ENCODE peak calls at places on chromosomes 12 and 14, in ten cellular contexts. C, L, M, R, O, W, B, E, N and Y are unnamed samples.
A peak's percentile ranks its signal among the peaks of the same experiment; 100 is the strongest.

GRCh38 chr14:58829594-58829993 is 191.8 kb downstream of the DACT1 start:
- DNase-seq in N (no peak), W (no peak), O (no peak), E (no peak), L (no peak), C (no peak), M (peak; percentile 29), B (no peak), R (no peak), Y (no peak)

GRCh38 chr14:84520711-84521338 is 1009.1 kb upstream of the FLRT2 start:
- DNase-seq in C (no peak), B (no peak), N (no peak), L (no peak), O (no peak), E (no peak), W (no peak), R (no peak), M (peak; percentile 6), Y (no peak)

GRCh38 chr12:107610030-107610859 is 75.4 kb upstream of the PWP1 start:
- DNase-seq in C (peak; percentile 41), M (peak; percentile 57), R (no peak), E (peak; percentile 26), L (peak; percentile 58), B (peak; percentile 48), N (no peak), O (peak; percentile 85), W (peak; percentile 29), Y (peak; percentile 74)

GRCh38 chr12:45130881-45131281 is 80.0 kb upstream of the DBX2 start:
- DNase-seq in N (peak; percentile 8), B (peak; percentile 86), L (peak; percentile 70), W (peak; percentile 71), O (peak; percentile 70), E (peak; percentile 4), R (no peak), C (peak; percentile 44), M (peak; percentile 77), Y (peak; percentile 77)

GRCh38 chr14:51147183-51147582 is 52.3 kb upstream of the TRIM9 start:
- DNase-seq in M (peak; percentile 16), N (no peak), E (no peak), O (no peak), L (peak; percentile 6), C (no peak), B (no peak), W (no peak), R (no peak), Y (no peak)

GRCh38 chr14:102928412-102929348 is 6.2 kb downstream of the AMN start:
- DNase-seq in M (no peak), B (peak; percentile 51), N (no peak), R (peak; percentile 33), E (no peak), C (no peak), L (peak; percentile 54), O (peak; percentile 88), W (peak; percentile 24), Y (peak; percentile 91)

GRCh38 chr12:118430516-118430915 is 54.2 kb downstream of the SUDS3 start:
- DNase-seq in N (no peak), R (no peak), L (peak; percentile 47), B (no peak), C (no peak), M (no peak), E (no peak), O (no peak), W (no peak), Y (no peak)

GRCh38 chr12:2900642-2901041 is 10.0 kb downstream of the TULP3 start:
- DNase-seq in N (no peak), W (no peak), O (no peak), C (no peak), R (no peak), B (no peak), E (no peak), M (no peak), L (no peak), Y (no peak)

GRCh38 chr14:51593397-51593796 is 58.3 kb upstream of the FRMD6 start:
- DNase-seq in B (peak; percentile 30), M (no peak), L (peak; percentile 46), W (no peak), O (no peak), E (peak; percentile 45), R (no peak), C (no peak), N (no peak), Y (no peak)

GRCh38 chr12:51183816-51184215 is 10.9 kb upstream of the TFCP2 start:
- DNase-seq in O (no peak), L (no peak), M (peak; percentile 13), W (no peak), B (no peak), R (no peak), N (no peak), C (no peak), E (no peak), Y (no peak)

GRCh38 chr14:62778847-62779246 is 266.4 kb downstream of the KCNH5 start:
- DNase-seq in M (peak; percentile 3), W (no peak), O (no peak), E (no peak), C (no peak), B (no peak), R (no peak), N (no peak), L (no peak), Y (no peak)

GRCh38 chr12:126908765-126909142 is 1358.2 kb upstream of the TMEM132C start:
- DNase-seq in L (no peak), M (no peak), C (no peak), B (no peak), N (no peak), E (no peak), W (no peak), O (no peak), R (no peak), Y (no peak)

GRCh38 chr14:103755060-103755459 is 39.5 kb downstream of the ZFYVE21 start:
- DNase-seq in B (no peak), O (no peak), L (no peak), C (no peak), N (no peak), R (no peak), M (no peak), E (no peak), W (peak; percentile 37), Y (no peak)

GRCh38 chr12:242496-242895 is 20.1 kb downstream of the SLC6A13 start:
- DNase-seq in B (no peak), C (no peak), E (no peak), R (no peak), W (no peak), O (no peak), M (no peak), L (no peak), N (no peak), Y (no peak)

GRCh38 chr12:97716356-97716755 is 253.8 kb downstream of the RMST start:
- DNase-seq in O (peak; percentile 40), M (peak; percentile 1), W (no peak), N (no peak), B (peak; percentile 21), L (peak; percentile 1), C (no peak), R (no peak), E (no peak), Y (peak; percentile 48)

GRCh38 chr12:11785722-11786121 is 136.2 kb downstream of the ETV6 start:
- DNase-seq in L (no peak), W (no peak), M (no peak), E (no peak), R (no peak), B (no peak), C (no peak), O (no peak), N (no peak), Y (no peak)

GRCh38 chr12:101221301-101221700 is 11.3 kb upstream of the SLC5A8 start:
- DNase-seq in N (no peak), C (no peak), M (no peak), W (no peak), L (no peak), R (no peak), E (no peak), O (no peak), B (no peak), Y (no peak)

GRCh38 chr12:1920971-1921370 is 2.5 kb upstream of the CACNA2D4 start:
- DNase-seq in B (no peak), C (no peak), E (no peak), L (no peak), W (no peak), R (no peak), M (no peak), O (peak; percentile 31), N (no peak), Y (peak; percentile 18)

GRCh38 chr12:4256043-4256826 is 17.3 kb upstream of the CCND2 start:
- DNase-seq in O (no peak), M (no peak), R (no peak), N (no peak), W (no peak), C (no peak), E (no peak), L (no peak), B (no peak), Y (no peak)

GRCh38 chr12:94207467-94208432 is 59.4 kb downstream of the PLXNC1 start:
- DNase-seq in C (no peak), R (peak; percentile 4), W (no peak), L (no peak), O (no peak), M (peak; percentile 16), B (peak; percentile 92), N (no peak), E (no peak), Y (no peak)